ENCODE peak calls at places on chromosomes 11 and 22, in four cellular contexts. One of them, this sample, is unnamed.

GRCh38 chr11:765025-765801 is 12.1 kb downstream of the GATD1 start:
- DNase-seq in thoracic aorta: no peak
- DNase-seq in ovary: peak; percentile 49
- DNase-seq in GM23248: peak; percentile 66
- DNase-seq in this sample: peak; percentile 68

GRCh38 chr11:24344222-24344621 is 152.6 kb upstream of the LUZP2 start:
- DNase-seq in thoracic aorta: no peak
- DNase-seq in ovary: no peak
- DNase-seq in GM23248: no peak
- DNase-seq in this sample: no peak

GRCh38 chr11:110160016-110160415 is 66.8 kb downstream of the ZC3H12C start:
- DNase-seq in thoracic aorta: no peak
- DNase-seq in ovary: no peak
- DNase-seq in GM23248: peak; percentile 57
- DNase-seq in this sample: no peak

GRCh38 chr11:105466582-105467228 is 143.2 kb upstream of the GRIA4 start:
- DNase-seq in thoracic aorta: no peak
- DNase-seq in ovary: no peak
- DNase-seq in GM23248: peak; percentile 3
- DNase-seq in this sample: no peak

GRCh38 chr11:94183886-94184264 is 55.2 kb downstream of the PANX1 start:
- DNase-seq in thoracic aorta: no peak
- DNase-seq in ovary: peak; percentile 36
- DNase-seq in GM23248: peak; percentile 43
- DNase-seq in this sample: no peak

GRCh38 chr11:22193348-22194051 is 615 bp downstream of the ANO5 start:
- DNase-seq in thoracic aorta: no peak
- DNase-seq in ovary: no peak
- DNase-seq in GM23248: peak; percentile 1
- DNase-seq in this sample: no peak

GRCh38 chr11:27616711-27617110 is 83.5 kb downstream of the BDNF start:
- DNase-seq in thoracic aorta: no peak
- DNase-seq in ovary: no peak
- DNase-seq in GM23248: no peak
- DNase-seq in this sample: no peak

GRCh38 chr11:69771466-69771865 is 3.7 kb downstream of the FGF4 start:
- DNase-seq in thoracic aorta: no peak
- DNase-seq in ovary: no peak
- DNase-seq in GM23248: no peak
- DNase-seq in this sample: no peak

GRCh38 chr22:39674536-39674935 is 104.0 kb downstream of the CACNA1I start:
- DNase-seq in thoracic aorta: no peak
- DNase-seq in ovary: no peak
- DNase-seq in GM23248: peak; percentile 47
- DNase-seq in this sample: no peak

GRCh38 chr11:103031834-103032233 is 60.1 kb downstream of the DCUN1D5 start:
- DNase-seq in thoracic aorta: no peak
- DNase-seq in ovary: no peak
- DNase-seq in GM23248: peak; percentile 13
- DNase-seq in this sample: no peak

GRCh38 chr22:25199726-25200520 is at the start of gene CRYBB3:
- DNase-seq in thoracic aorta: no peak
- DNase-seq in ovary: no peak
- DNase-seq in GM23248: no peak
- DNase-seq in this sample: no peak

GRCh38 chr11:40722179-40722795 is 737.2 kb downstream of the LRRC4C start:
- DNase-seq in thoracic aorta: no peak
- DNase-seq in ovary: no peak
- DNase-seq in GM23248: no peak
- DNase-seq in this sample: no peak

GRCh38 chr11:75487366-75487765 is 38.4 kb downstream of the GDPD5 start:
- DNase-seq in thoracic aorta: no peak
- DNase-seq in ovary: no peak
- DNase-seq in GM23248: no peak
- DNase-seq in this sample: no peak

GRCh38 chr11:22432331-22433065 is 94.3 kb downstream of the SLC17A6 start:
- DNase-seq in thoracic aorta: no peak
- DNase-seq in ovary: peak; percentile 55
- DNase-seq in GM23248: peak; percentile 58
- DNase-seq in this sample: peak; percentile 0

GRCh38 chr22:50118557-50119168 is 28.9 kb downstream of the MOV10L1 start:
- DNase-seq in thoracic aorta: no peak
- DNase-seq in ovary: peak; percentile 78
- DNase-seq in GM23248: peak; percentile 67
- DNase-seq in this sample: no peak

GRCh38 chr11:46603704-46604308 is 10.0 kb upstream of the AMBRA1 start:
- DNase-seq in thoracic aorta: no peak
- DNase-seq in ovary: no peak
- DNase-seq in GM23248: no peak
- DNase-seq in this sample: no peak

GRCh38 chr11:87081358-87081757 is 43.6 kb downstream of the TMEM135 start:
- DNase-seq in thoracic aorta: no peak
- DNase-seq in ovary: no peak
- DNase-seq in GM23248: no peak
- DNase-seq in this sample: peak; percentile 21

GRCh38 chr11:123103326-123103980 is 41.5 kb upstream of the HSPA8 start:
- DNase-seq in thoracic aorta: peak; percentile 49
- DNase-seq in ovary: peak; percentile 60
- DNase-seq in GM23248: peak; percentile 86
- DNase-seq in this sample: peak; percentile 42

GRCh38 chr22:40237241-40237640 is 59.5 kb downstream of the TNRC6B start:
- DNase-seq in thoracic aorta: no peak
- DNase-seq in ovary: no peak
- DNase-seq in GM23248: no peak
- DNase-seq in this sample: no peak

GRCh38 chr22:34055525-34056200 is 135.4 kb upstream of the LARGE1 start:
- DNase-seq in thoracic aorta: no peak
- DNase-seq in ovary: no peak
- DNase-seq in GM23248: no peak
- DNase-seq in this sample: no peak

DNA sequence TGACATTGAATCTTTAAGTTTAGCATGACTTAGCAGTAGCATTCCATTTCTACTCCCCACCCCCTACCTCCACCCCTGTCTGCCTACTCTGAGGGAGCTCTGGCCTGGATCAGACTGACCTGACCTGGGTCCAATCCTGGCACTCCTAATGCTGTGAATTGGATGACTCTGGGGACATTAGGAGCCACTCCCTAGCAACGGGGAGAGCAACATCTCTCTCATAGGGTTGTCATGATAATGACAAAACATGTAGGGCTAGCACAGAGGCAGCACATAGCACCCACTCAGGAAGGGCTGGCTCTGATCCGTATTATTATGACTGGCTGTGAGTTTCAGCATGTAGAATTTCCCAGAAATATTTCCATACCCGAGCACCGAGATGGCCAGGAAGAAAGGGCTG is 40.5 kb downstream of the CABIN1 start:
- DNase-seq in thoracic aorta: peak; percentile 63
- DNase-seq in ovary: no peak
- DNase-seq in GM23248: peak; percentile 93
- DNase-seq in this sample: no peak
- H3K36me3 ChIP-seq in thoracic aorta: peaks cover 31% of the 10 kb centered on the region
- H3K36me3 ChIP-seq in ovary: no peaks in the 10 kb centered on the region
- H3K36me3 ChIP-seq in GM23248: no peaks in the 10 kb centered on the region
- H3K36me3 ChIP-seq in this sample: peaks cover 88% of the 10 kb centered on the region

GRCh38 chr11:114612686-114613085 is 17.1 kb upstream of the NXPE4 start:
- DNase-seq in thoracic aorta: no peak
- DNase-seq in ovary: no peak
- DNase-seq in GM23248: no peak
- DNase-seq in this sample: no peak
- H3K9me3 ChIP-seq in thoracic aorta: no peaks in the 10 kb centered on the region
- H3K9me3 ChIP-seq in ovary: peaks cover 4% of the 10 kb centered on the region
- H3K9me3 ChIP-seq in GM23248: no peaks in the 10 kb centered on the region
- H3K9me3 ChIP-seq in this sample: no peaks in the 10 kb centered on the region

GRCh38 chr11:60944504-60945294 is 7.3 kb downstream of the SLC15A3 start:
- DNase-seq in thoracic aorta: no peak
- DNase-seq in ovary: no peak
- DNase-seq in GM23248: no peak
- DNase-seq in this sample: no peak
- H3K36me3 ChIP-seq in thoracic aorta: peaks cover 15% of the 10 kb centered on the region
- H3K36me3 ChIP-seq in ovary: no peaks in the 10 kb centered on the region
- H3K36me3 ChIP-seq in GM23248: no peaks in the 10 kb centered on the region
- H3K36me3 ChIP-seq in this sample: peaks cover 23% of the 10 kb centered on the region

GRCh38 chr22:48565901-48566501 is 1261.7 kb downstream of the BRD1 start:
- DNase-seq in thoracic aorta: no peak
- DNase-seq in ovary: no peak
- DNase-seq in GM23248: no peak
- DNase-seq in this sample: no peak

GRCh38 chr22:48563966-48564330 is 1263.7 kb downstream of the BRD1 start:
- DNase-seq in thoracic aorta: no peak
- DNase-seq in ovary: no peak
- DNase-seq in GM23248: no peak
- DNase-seq in this sample: no peak

GRCh38 chr22:48563118-48563965 is 1264.3 kb downstream of the BRD1 start:
- DNase-seq in thoracic aorta: no peak
- DNase-seq in ovary: no peak
- DNase-seq in GM23248: no peak
- DNase-seq in this sample: no peak

GRCh38 chr22:48566741-48567140 is 1260.9 kb downstream of the BRD1 start:
- DNase-seq in thoracic aorta: no peak
- DNase-seq in ovary: no peak
- DNase-seq in GM23248: peak; percentile 26
- DNase-seq in this sample: no peak

DNA sequence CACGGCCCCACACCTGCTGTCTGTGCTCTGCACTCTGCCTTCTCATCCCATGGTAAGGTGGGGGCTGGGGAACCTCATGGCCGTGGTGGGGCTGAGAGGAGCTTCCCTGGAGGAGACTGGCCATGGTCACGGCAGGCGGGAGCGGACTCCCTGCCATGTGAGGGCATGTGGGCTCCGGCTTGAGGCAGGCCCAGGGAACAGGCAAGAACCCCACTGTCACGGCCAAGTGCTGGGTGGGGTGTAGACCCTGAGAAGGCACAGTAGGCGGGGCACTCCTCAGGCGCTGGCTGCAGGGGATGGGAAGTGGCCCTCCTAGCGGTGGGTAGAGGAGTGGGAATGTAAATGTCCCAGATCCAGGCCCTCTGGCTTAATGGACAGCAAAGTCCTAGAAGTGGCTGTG is 1262.7 kb downstream of the BRD1 start:
- DNase-seq in thoracic aorta: no peak
- DNase-seq in ovary: no peak
- DNase-seq in GM23248: no peak
- DNase-seq in this sample: no peak
- H3K9me3 ChIP-seq in thoracic aorta: no peaks in the 10 kb centered on the region
- H3K9me3 ChIP-seq in ovary: no peaks in the 10 kb centered on the region
- H3K9me3 ChIP-seq in GM23248: no peaks in the 10 kb centered on the region
- H3K9me3 ChIP-seq in this sample: peaks cover 7% of the 10 kb centered on the region

GRCh38 chr11:63869171-63869591 is 30.3 kb downstream of the MARK2 start:
- DNase-seq in thoracic aorta: no peak
- DNase-seq in ovary: no peak
- DNase-seq in GM23248: no peak
- DNase-seq in this sample: no peak

GRCh38 chr11:63867511-63867910 is 28.6 kb downstream of the MARK2 start:
- DNase-seq in thoracic aorta: no peak
- DNase-seq in ovary: no peak
- DNase-seq in GM23248: no peak
- DNase-seq in this sample: no peak

GRCh38 chr11:63868399-63869064 is 29.6 kb downstream of the MARK2 start:
- DNase-seq in thoracic aorta: no peak
- DNase-seq in ovary: no peak
- DNase-seq in GM23248: peak; percentile 25
- DNase-seq in this sample: no peak

GRCh38 chr11:63862923-63863322 is 24.0 kb downstream of the MARK2 start:
- DNase-seq in thoracic aorta: no peak
- DNase-seq in ovary: no peak
- DNase-seq in GM23248: no peak
- DNase-seq in this sample: no peak

DNA sequence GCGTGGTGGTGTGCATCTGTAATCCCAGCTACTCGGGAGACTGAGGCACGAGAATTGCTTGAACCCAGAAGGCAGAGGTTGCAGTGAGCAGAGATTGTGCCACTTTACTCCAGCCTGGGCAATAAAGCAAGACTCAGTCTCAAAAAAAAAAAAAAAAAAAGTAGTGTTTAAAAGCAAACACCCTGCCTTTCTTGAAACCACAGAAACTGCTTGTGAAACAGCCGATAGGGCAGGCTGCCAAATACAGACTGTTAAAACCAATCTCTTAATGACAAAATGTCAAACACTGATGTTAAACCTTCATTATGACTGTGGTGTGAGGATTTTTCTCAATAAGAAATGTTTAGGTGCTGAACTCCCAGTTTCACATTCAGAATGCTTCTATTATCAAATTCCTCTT is 27.3 kb downstream of the MARK2 start:
- DNase-seq in thoracic aorta: no peak
- DNase-seq in ovary: peak; percentile 58
- DNase-seq in GM23248: peak; percentile 52
- DNase-seq in this sample: peak; percentile 83
- H3K36me3 ChIP-seq in thoracic aorta: peaks cover 4% of the 10 kb centered on the region
- H3K36me3 ChIP-seq in ovary: no peaks in the 10 kb centered on the region
- H3K36me3 ChIP-seq in GM23248: no peaks in the 10 kb centered on the region
- H3K36me3 ChIP-seq in this sample: no peaks in the 10 kb centered on the region

DNA sequence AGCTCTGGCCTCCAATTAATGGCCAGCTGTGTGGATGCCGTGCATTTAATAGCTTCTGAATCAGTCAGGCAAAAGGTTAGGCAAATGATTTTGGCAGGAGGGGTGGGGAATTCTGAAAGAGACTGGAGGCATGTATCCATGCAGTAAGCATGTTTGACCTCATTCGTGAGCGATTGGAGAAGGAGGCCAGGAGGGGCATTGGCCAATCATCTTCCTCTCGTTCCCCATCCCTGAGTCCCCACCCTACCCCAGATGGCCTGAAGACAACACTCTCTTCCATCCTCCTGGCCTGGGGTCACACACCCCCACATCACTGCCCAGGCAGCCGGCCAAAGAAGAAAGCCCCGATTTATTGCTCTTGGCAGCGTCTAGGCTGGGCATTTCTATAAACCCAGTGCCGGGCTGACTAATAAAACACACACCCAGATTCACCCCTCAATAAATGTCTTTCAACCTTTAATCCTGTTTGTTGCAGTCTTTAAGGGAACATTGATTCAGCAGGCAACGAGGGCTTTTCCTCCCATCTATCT is 150.0 kb downstream of the OPCML start:
- DNase-seq in thoracic aorta: no peak
- DNase-seq in ovary: no peak
- DNase-seq in GM23248: no peak
- DNase-seq in this sample: no peak
- H3K9me3 ChIP-seq in thoracic aorta: no peaks in the 10 kb centered on the region
- H3K9me3 ChIP-seq in ovary: no peaks in the 10 kb centered on the region
- H3K9me3 ChIP-seq in GM23248: no peaks in the 10 kb centered on the region
- H3K9me3 ChIP-seq in this sample: no peaks in the 10 kb centered on the region